ENCODE peak calls at places on chromosome X, in nine cellular contexts. Y, V, C, A, N, O, I, W and T are unnamed samples.

GRCh38 chrX:9785252-9785943 is 831 bp upstream of the SHROOM2 start:
- DNase-seq in C (no peak), O (no peak), I (no peak), Y (no peak), N (no peak), W (no peak), V (no peak), A (no peak), T (no peak)

GRCh38 chrX:96685205-96686099 is 810 bp downstream of the DIAPH2 start:
- DNase-seq in O (no peak), A (peak), I (no peak), Y (no peak), V (peak), C (no peak), W (peak), N (peak), T (peak)

GRCh38 chrX:130170752-130171445 is 863 bp upstream of the RAB33A start:
- DNase-seq in Y (no peak), V (peak), N (peak), A (no peak), W (peak), I (peak), O (peak), C (no peak), T (peak)

GRCh38 chrX:3589474-3589873 is 124.0 kb downstream of the PRKX start:
- DNase-seq in C (no peak), W (no peak), O (no peak), Y (no peak), N (no peak), I (no peak), A (no peak), V (no peak), T (no peak)

GRCh38 chrX:136784231-136784630 is 3.5 kb upstream of the ARHGEF6 start:
- DNase-seq in N (no peak), C (no peak), I (no peak), W (no peak), O (no peak), V (no peak), Y (no peak), A (no peak), T (no peak)

GRCh38 chrX:20320461-20321159 is 53.9 kb upstream of the RPS6KA3 start:
- DNase-seq in C (no peak), W (no peak), I (no peak), V (no peak), N (peak), O (no peak), Y (no peak), A (no peak), T (peak)

GRCh38 chrX:21374163-21374993 is at the start of gene CNKSR2:
- DNase-seq in A (peak), O (no peak), N (peak), C (peak), Y (peak), W (peak), V (peak), I (peak), T (peak)

GRCh38 chrX:55908685-55909212 is 191.2 kb downstream of the RRAGB start:
- DNase-seq in I (no peak), V (no peak), N (no peak), W (peak), Y (no peak), A (no peak), C (no peak), O (no peak), T (peak)

GRCh38 chrX:129359269-129359668 is 164.0 kb downstream of the SMARCA1 start:
- DNase-seq in I (no peak), C (no peak), V (no peak), N (no peak), O (no peak), A (peak), Y (no peak), W (peak), T (no peak)

GRCh38 chrX:41759817-41760216 is 35.8 kb downstream of the GPR82 start:
- DNase-seq in N (no peak), W (peak), Y (no peak), V (peak), I (no peak), A (peak), O (no peak), C (no peak), T (no peak)

GRCh38 chrX:826448-826847 is 195.9 kb downstream of the SHOX start:
- DNase-seq in V (no peak), C (no peak), W (no peak), N (no peak), O (no peak), Y (no peak), A (no peak), I (no peak), T (no peak)

GRCh38 chrX:22278375-22278774 is 5.7 kb downstream of the CBLL2 start:
- DNase-seq in O (no peak), W (no peak), A (no peak), I (no peak), V (no peak), Y (no peak), N (no peak), C (no peak), T (no peak)

GRCh38 chrX:74449322-74449936 is 28.1 kb downstream of the SLC16A2 start:
- DNase-seq in N (no peak), V (no peak), I (no peak), C (peak), O (no peak), W (peak), A (peak), Y (no peak), T (peak)

GRCh38 chrX:153900806-153901752 is 3.4 kb upstream of the AVPR2 start:
- DNase-seq in A (peak), W (peak), I (no peak), V (peak), Y (peak), N (peak), O (no peak), C (peak), T (no peak)

GRCh38 chrX:31397119-31397518 is 325.3 kb upstream of the FTHL17 start:
- DNase-seq in V (no peak), C (no peak), W (peak), I (no peak), A (peak), N (no peak), Y (no peak), O (no peak), T (no peak)

GRCh38 chrX:110987292-110987691 is 108.7 kb upstream of the PAK3 start:
- DNase-seq in V (no peak), N (no peak), C (no peak), A (no peak), I (no peak), O (no peak), W (no peak), Y (no peak), T (no peak)

GRCh38 chrX:84161641-84162040 is 26.4 kb downstream of the RPS6KA6 start:
- DNase-seq in N (no peak), V (no peak), C (no peak), W (no peak), A (no peak), Y (no peak), I (no peak), O (no peak), T (no peak)

GRCh38 chrX:18792828-18793227 is 85.4 kb downstream of the PPEF1 start:
- DNase-seq in V (no peak), C (no peak), O (no peak), A (no peak), N (no peak), W (no peak), Y (no peak), I (no peak), T (no peak)

GRCh38 chrX:12378706-12379105 is 240.4 kb downstream of the FRMPD4 start:
- DNase-seq in V (no peak), W (no peak), Y (no peak), A (peak), N (no peak), C (no peak), O (no peak), I (no peak), T (no peak)

GRCh38 chrX:24396236-24396929 is 35.9 kb downstream of the SUPT20HL1 start:
- DNase-seq in A (peak), V (no peak), N (no peak), I (no peak), W (peak), C (no peak), Y (no peak), O (no peak), T (peak)

GRCh38 chrX:5869786-5870185 is 358.9 kb downstream of the NLGN4X start:
- DNase-seq in W (no peak), Y (no peak), N (no peak), V (no peak), I (no peak), A (no peak), O (no peak), C (no peak), T (no peak)

GRCh38 chrX:40145670-40146470 is 48.1 kb upstream of the BCOR start:
- DNase-seq in Y (no peak), O (no peak), C (no peak), V (no peak), A (no peak), N (no peak), I (no peak), W (no peak), T (no peak)

GRCh38 chrX:97844943-97845342 is 961.2 kb downstream of the RPA4 start:
- DNase-seq in V (no peak), O (no peak), A (no peak), Y (no peak), I (no peak), W (no peak), N (no peak), C (no peak), T (no peak)

GRCh38 chrX:31340587-31340986 is 268.7 kb upstream of the FTHL17 start:
- DNase-seq in V (no peak), A (no peak), N (no peak), Y (no peak), O (no peak), I (no peak), C (no peak), W (no peak), T (no peak)

GRCh38 chrX:41421071-41421729 is 25.9 kb upstream of the NYX start:
- DNase-seq in O (no peak), A (no peak), I (no peak), Y (no peak), N (no peak), W (no peak), C (no peak), V (no peak), T (no peak)

GRCh38 chrX:103730746-103731508 is 20.2 kb downstream of the TMEM31 start:
- DNase-seq in O (no peak), V (no peak), I (no peak), A (peak), Y (no peak), C (no peak), W (peak), N (no peak), T (no peak)

GRCh38 chrX:74656079-74656745 is 41.8 kb upstream of the RLIM start:
- DNase-seq in Y (no peak), W (peak), O (no peak), A (peak), I (no peak), N (no peak), C (peak), V (no peak), T (no peak)